ENCODE peak calls at places on chromosomes 6 and 20, in seven cellular contexts. X is NCI-H1417, Q is nucleus accumbens, D is AG08395, R is A549, F is RPMI8226, W is HS-27A. K is an unnamed sample.
A peak's percentile ranks its signal among the peaks of the same experiment; 100 is the strongest.

GRCh38 chr6:56368484-56368883 is 121.1 kb upstream of the COL21A1 start:
- DNase-seq in F (no peak), X (no peak), R (no peak), Q (no peak), W (no peak), D (no peak), K (no peak)

GRCh38 chr6:136181858-136182257 is 68.3 kb downstream of the MTFR2 start:
- DNase-seq in R (no peak), Q (no peak), D (no peak), F (no peak), W (no peak), X (no peak), K (no peak)

GRCh38 chr6:35491558-35492541 is 5.0 kb downstream of the TEAD3 start:
- DNase-seq in Q (no peak), D (no peak), X (no peak), W (no peak), R (no peak), F (no peak), K (no peak)

GRCh38 chr20:38751360-38751976 is 3.2 kb downstream of the ACTR5 start:
- DNase-seq in X (peak; percentile 16), W (no peak), F (peak; percentile 38), Q (no peak), R (peak; percentile 52), D (peak; percentile 47), K (no peak)

GRCh38 chr6:107114213-107114871 is 973 bp downstream of the BEND3 start:
- DNase-seq in F (peak; percentile 90), Q (peak; percentile 70), D (peak; percentile 96), W (no peak), X (peak; percentile 87), R (peak; percentile 78), K (peak; percentile 57)

GRCh38 chr6:73418081-73418741 is 23.6 kb downstream of the DDX43 start:
- DNase-seq in D (no peak), W (no peak), R (no peak), X (no peak), Q (no peak), F (no peak), K (no peak)

GRCh38 chr6:163554663-163555062 is 140.1 kb downstream of the QKI start:
- DNase-seq in D (peak; percentile 51), R (peak; percentile 49), X (no peak), W (peak; percentile 23), F (peak; percentile 31), Q (no peak), K (no peak)

GRCh38 chr20:17832236-17832635 is 132.5 kb downstream of the BANF2 start:
- DNase-seq in X (no peak), W (no peak), R (no peak), D (no peak), F (no peak), Q (no peak), K (no peak)

GRCh38 chr20:41361757-41362747 is 4.6 kb downstream of the EMILIN3 start:
- DNase-seq in F (peak; percentile 72), W (no peak), D (no peak), R (no peak), Q (no peak), X (no peak), K (no peak)

K was measured in NCI-H1048.